ENCODE peak calls at places on chromosomes 5 and 9, in four cellular contexts. B, U, J and N are unnamed samples.
A peak's percentile ranks its signal among the peaks of the same experiment; 100 is the strongest.

GRCh38 chr9:38442473-38443096 is 18.3 kb upstream of the IGFBPL1 start:
- DNase-seq in U (no peak), B (no peak), J (no peak), N (no peak)

GRCh38 chr9:14031761-14032279 is 282.1 kb downstream of the NFIB start:
- DNase-seq in J (no peak), B (no peak), U (no peak), N (no peak)

GRCh38 chr5:59325070-59325469 is 568.5 kb downstream of the PDE4D start:
- DNase-seq in B (no peak), J (no peak), U (no peak), N (no peak)

GRCh38 chr5:104179057-104179456 is 616.5 kb upstream of the NUDT12 start:
- DNase-seq in B (peak; percentile 16), U (peak; percentile 31), J (no peak), N (peak; percentile 18)

GRCh38 chr5:138543730-138544104 is 681 bp upstream of the ETF1 start:
- DNase-seq in U (no peak), J (no peak), B (no peak), N (no peak)

GRCh38 chr5:88203977-88204735 is 64.5 kb downstream of the TMEM161B start:
- DNase-seq in B (no peak), U (no peak), J (no peak), N (peak; percentile 64)

GRCh38 chr5:133397432-133397831 is 214.9 kb downstream of the FSTL4 start:
- DNase-seq in J (no peak), U (no peak), B (no peak), N (no peak)

GRCh38 chr5:54867310-54867944 is 118.0 kb downstream of the ESM1 start:
- DNase-seq in U (no peak), J (peak; percentile 40), B (peak; percentile 83), N (peak; percentile 67)

GRCh38 chr5:119200795-119201194 is 129.9 kb downstream of the DMXL1 start:
- DNase-seq in B (no peak), J (no peak), U (no peak), N (no peak)

GRCh38 chr5:60722416-60722815 is 22.4 kb upstream of the DEPDC1B start:
- DNase-seq in U (no peak), J (no peak), B (no peak), N (no peak)

DNA sequence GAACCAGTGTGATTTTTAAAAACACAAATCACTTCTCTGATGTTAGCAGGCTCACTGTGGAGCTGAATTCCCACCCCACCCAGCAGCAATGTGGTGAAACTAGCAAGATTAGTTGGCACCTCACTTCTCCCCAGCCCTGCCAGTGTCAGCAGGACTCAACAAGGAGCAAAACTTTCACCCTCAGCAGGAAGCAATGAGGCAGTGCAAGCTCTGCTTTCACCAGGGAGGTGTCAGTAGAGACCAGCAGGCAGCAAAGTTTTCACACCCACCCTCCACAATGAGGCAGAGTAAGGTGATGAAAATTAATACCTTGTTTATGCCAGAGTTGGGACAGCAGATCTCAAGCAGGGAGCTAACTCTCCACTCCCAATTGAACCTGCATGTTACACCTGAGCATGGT is 565.0 kb downstream of the CETN3 start:
- DNase-seq in J (no peak), U (no peak), B (no peak), N (no peak)
- TF ChIP-seq CTCF in J (no peak), U (no peak), B (no peak), N (no peak)

GRCh38 chr5:79961731-79962579 is 29.1 kb downstream of the MTX3 start:
- DNase-seq in B (no peak), J (no peak), U (no peak), N (no peak)
- H3K4me3 ChIP-seq in B (no peak overlapping the region), J (no peak overlapping the region), U (no peak overlapping the region), N (no peak overlapping the region)

DNA sequence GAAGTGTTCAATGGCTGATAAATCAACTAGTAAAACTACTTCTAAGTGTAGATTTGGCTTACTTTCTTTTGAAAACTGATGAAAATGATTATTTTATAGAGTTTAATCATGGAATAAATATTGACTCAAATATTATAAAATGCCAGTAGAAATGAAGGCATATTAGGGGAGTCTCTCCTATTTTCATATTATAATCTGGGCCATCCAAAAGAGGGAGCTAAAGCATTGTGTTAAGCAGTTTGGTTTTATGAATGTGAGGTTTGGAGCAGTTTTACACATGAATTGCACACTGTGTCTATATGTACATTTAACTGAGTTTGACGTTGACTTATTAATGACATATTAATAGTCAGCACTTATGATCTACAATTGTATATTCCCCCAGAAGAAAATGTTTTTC is 17.4 kb downstream of the CDH9 start:
- DNase-seq in B (peak; percentile 12), J (no peak), U (no peak), N (peak; percentile 31)
- TF ChIP-seq CTCF in B (peak; percentile 51), J (no peak), U (no peak), N (peak; percentile 34)

DNA sequence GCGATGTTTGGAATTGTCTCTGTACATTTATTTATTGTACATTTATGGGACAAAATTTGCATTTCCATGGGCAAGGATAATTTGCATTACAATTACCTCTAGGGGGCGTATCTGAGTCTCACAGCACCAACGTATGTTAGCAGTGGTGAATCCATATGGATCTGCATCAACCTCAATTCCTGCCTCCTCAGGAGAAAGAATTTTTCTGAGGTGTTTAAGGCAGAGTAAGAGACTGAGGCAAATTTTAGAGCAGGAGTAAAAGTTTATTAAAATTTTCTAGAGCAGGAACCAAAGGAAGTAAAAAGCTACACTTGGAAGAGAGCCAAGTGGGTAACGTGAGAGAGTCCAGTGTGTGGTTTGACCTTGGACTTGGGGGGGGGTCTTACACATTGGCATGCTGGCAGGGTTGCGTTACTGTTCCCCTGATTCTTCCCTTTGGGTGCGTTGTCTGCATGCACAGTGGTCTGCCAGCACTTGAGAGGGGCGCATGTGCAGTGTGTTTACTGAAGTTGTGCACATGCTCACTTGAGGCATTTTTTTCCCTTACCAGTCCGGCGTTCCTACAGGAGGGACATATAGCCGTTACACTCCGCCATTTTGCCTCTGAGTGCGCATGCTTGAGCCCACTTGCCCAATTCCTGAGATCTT is 21.0 kb upstream of the RAB14 start:
- DNase-seq in U (no peak), B (peak; percentile 53), J (no peak), N (peak; percentile 19)
- H3K4me3 ChIP-seq in U (no peak overlapping the region), B (no peak overlapping the region), J (no peak overlapping the region), N (no peak overlapping the region)

DNA sequence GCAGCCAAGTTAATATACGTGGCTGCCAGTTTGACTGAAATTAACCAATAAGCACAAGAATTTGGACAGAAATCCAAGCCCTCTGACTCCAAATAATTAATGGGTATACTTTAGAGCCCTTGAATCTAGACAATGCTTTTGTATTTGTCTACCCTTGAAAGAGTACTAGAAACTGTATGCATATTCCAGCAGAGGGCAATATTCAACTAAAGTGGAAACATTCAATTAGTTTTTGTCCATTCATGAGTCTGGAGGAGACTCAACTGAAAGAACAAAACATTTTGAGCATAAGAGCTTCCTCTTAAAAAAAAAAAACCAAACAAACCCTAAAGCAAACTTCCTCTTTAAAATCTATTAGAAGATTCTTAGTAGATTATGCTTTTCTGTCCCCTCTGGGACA is 157.8 kb downstream of the ARHGEF28 start:
- DNase-seq in J (no peak), U (no peak), B (no peak), N (no peak)
- TF ChIP-seq CTCF in J (peak; percentile 16), U (no peak), B (peak; percentile 37), N (no peak)

DNA sequence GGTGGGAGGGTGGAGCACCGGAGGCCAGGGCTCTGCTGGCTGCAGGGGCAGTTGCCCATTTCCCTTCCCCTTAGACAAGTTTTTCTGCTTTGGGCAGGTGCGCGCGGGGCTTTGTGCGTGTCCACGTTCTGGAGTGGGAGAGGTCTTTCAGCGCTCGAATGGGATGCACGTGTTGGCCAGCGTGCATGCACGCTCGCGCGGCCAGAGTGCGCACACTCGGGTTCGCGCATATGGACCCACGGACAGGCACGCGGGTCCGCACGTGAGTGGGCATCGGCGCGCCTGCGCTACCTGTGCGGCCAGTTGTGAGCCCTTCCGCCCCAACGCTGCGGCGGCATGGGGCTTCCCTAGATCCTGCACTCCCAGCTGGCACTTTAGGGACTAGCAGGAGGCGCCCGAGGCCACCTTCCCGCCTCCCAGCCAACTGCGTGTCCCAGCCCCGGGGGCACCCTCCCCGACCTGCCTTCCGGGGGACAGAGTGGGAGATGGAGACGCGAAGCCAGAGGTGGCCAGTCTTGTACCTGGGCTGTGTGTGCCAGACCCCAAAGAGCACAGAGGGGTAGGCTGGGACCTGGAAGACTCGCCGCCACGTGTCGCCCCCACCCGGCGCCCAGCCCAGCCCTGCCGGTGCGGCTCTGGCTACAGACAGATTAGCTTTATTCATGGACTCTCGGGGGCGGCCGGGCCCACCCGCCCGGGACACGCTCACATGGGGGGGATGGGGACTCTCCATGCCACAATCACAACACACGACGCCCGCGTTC is 9.8 kb upstream of the GPRIN1 start:
- DNase-seq in B (no peak), J (no peak), U (no peak), N (no peak)
- H3K4me3 ChIP-seq in B (no peak overlapping the region), J (no peak overlapping the region), U (no peak overlapping the region), N (no peak overlapping the region)

DNA sequence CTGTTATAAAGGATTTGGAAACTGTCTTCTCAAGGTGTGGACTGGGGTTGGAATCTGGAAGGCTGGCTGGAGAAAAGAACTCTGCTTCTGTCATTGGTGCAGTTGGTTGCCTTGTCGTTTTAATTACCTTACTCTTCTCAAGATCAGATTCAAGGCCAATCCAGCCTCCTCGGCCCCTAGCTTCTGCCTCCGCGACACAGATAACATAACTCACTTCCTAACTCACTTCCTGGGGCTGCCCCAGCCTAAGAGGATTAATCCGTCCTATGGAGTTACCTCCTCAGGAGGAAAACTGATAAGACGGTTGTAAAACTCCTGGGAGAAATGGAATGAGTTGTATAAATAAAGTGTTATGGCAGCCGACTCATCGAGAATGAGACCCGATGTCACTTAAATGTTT is 389.1 kb upstream of the WWC1 start:
- DNase-seq in J (no peak), U (no peak), B (peak; percentile 31), N (no peak)
- TF ChIP-seq CTCF in J (no peak), U (no peak), B (no peak), N (no peak)